ENCODE peak calls at places on chromosomes 6 and 20, in six cellular contexts. One of them, this sample, is unnamed.

GRCh38 chr20:49028684-49029083 is 17.4 kb upstream of the CSE1L start:
- DNase-seq in HTR-8/SVneo: peak; percentile 65
- DNase-seq in anterior cingulate cortex: no peak
- DNase-seq in fibroblast of the aortic adventitia: peak; percentile 58
- DNase-seq in fibroblast of lung: peak; percentile 33
- DNase-seq in NCI-H1092: no peak
- DNase-seq in this sample: no peak

GRCh38 chr6:137489410-137490371 is 4.5 kb downstream of the OLIG3 start:
- DNase-seq in HTR-8/SVneo: no peak
- DNase-seq in fibroblast of the aortic adventitia: no peak
- DNase-seq in anterior cingulate cortex: no peak
- DNase-seq in NCI-H1092: no peak
- DNase-seq in fibroblast of lung: no peak
- DNase-seq in this sample: no peak

GRCh38 chr20:49283176-49283702 is 5.4 kb upstream of the ZNFX1 start:
- DNase-seq in fibroblast of lung: no peak
- DNase-seq in NCI-H1092: no peak
- DNase-seq in fibroblast of the aortic adventitia: no peak
- DNase-seq in HTR-8/SVneo: no peak
- DNase-seq in anterior cingulate cortex: no peak
- DNase-seq in this sample: no peak

GRCh38 chr6:67974931-67975330 is 660.2 kb upstream of the ADGRB3 start:
- DNase-seq in fibroblast of the aortic adventitia: no peak
- DNase-seq in fibroblast of lung: no peak
- DNase-seq in HTR-8/SVneo: no peak
- DNase-seq in anterior cingulate cortex: no peak
- DNase-seq in NCI-H1092: no peak
- DNase-seq in this sample: no peak

GRCh38 chr6:76942203-76942971 is 520.9 kb downstream of the HTR1B start:
- DNase-seq in NCI-H1092: no peak
- DNase-seq in fibroblast of lung: no peak
- DNase-seq in fibroblast of the aortic adventitia: no peak
- DNase-seq in HTR-8/SVneo: no peak
- DNase-seq in anterior cingulate cortex: no peak
- DNase-seq in this sample: no peak

GRCh38 chr6:158027590-158028285 is 46.1 kb downstream of the SYNJ2 start:
- DNase-seq in anterior cingulate cortex: no peak
- DNase-seq in fibroblast of the aortic adventitia: no peak
- DNase-seq in fibroblast of lung: no peak
- DNase-seq in HTR-8/SVneo: no peak
- DNase-seq in NCI-H1092: no peak
- DNase-seq in this sample: no peak

GRCh38 chr6:14369717-14370116 is 252.1 kb downstream of the CD83 start:
- DNase-seq in fibroblast of lung: no peak
- DNase-seq in fibroblast of the aortic adventitia: no peak
- DNase-seq in NCI-H1092: no peak
- DNase-seq in HTR-8/SVneo: no peak
- DNase-seq in anterior cingulate cortex: no peak
- DNase-seq in this sample: no peak

GRCh38 chr6:466564-466963 is 75.0 kb downstream of the IRF4 start:
- DNase-seq in anterior cingulate cortex: no peak
- DNase-seq in fibroblast of the aortic adventitia: no peak
- DNase-seq in HTR-8/SVneo: no peak
- DNase-seq in fibroblast of lung: no peak
- DNase-seq in NCI-H1092: no peak
- DNase-seq in this sample: no peak

This sample was measured in substantia nigra.